ENCODE peak calls at places on chromosomes 3 and 15, in four cellular contexts. C, V, N and G are unnamed samples.

GRCh38 chr3:172760406-172760805 is 9.9 kb downstream of the ECT2 start:
- DNase-seq in C (no peak), N (no peak), V (peak), G (no peak)

GRCh38 chr15:90611157-90611556 is 81.4 kb downstream of the CRTC3 start:
- DNase-seq in C (no peak), V (no peak), N (no peak), G (no peak)

GRCh38 chr15:40010681-40011080 is 28.3 kb downstream of the SRP14 start:
- DNase-seq in N (no peak), C (no peak), V (peak), G (no peak)

GRCh38 chr3:157226173-157226847 is 66.4 kb upstream of the CCNL1 start:
- DNase-seq in V (peak), C (no peak), N (no peak), G (no peak)

GRCh38 chr3:43499256-43499655 is 122.6 kb downstream of the ANO10 start:
- DNase-seq in N (no peak), C (no peak), V (no peak), G (no peak)

GRCh38 chr3:167691366-167691765 is 37.6 kb upstream of the WDR49 start:
- DNase-seq in N (no peak), V (no peak), C (peak), G (peak)

GRCh38 chr3:64740232-64740631 is 52.4 kb upstream of the ADAMTS9 start:
- DNase-seq in V (peak), C (no peak), N (no peak), G (no peak)

GRCh38 chr3:179768080-179768479 is 115.2 kb downstream of the USP13 start:
- DNase-seq in V (peak), C (no peak), N (no peak), G (peak)

GRCh38 chr3:192812736-192813383 is 85.5 kb upstream of the FGF12 start:
- DNase-seq in N (peak), C (peak), V (peak), G (peak)

GRCh38 chr3:15498461-15499214 is 22.9 kb downstream of the COLQ start:
- DNase-seq in V (no peak), N (no peak), C (no peak), G (no peak)

GRCh38 chr15:100809151-100809550 is 70.5 kb upstream of the ALDH1A3 start:
- DNase-seq in V (no peak), C (no peak), N (no peak), G (no peak)

GRCh38 chr3:71172951-71173350 is 410.6 kb downstream of the FOXP1 start:
- DNase-seq in V (peak), C (no peak), N (no peak), G (no peak)

GRCh38 chr15:84604804-84605203 is 4.0 kb downstream of the ZSCAN2 start:
- DNase-seq in N (no peak), V (no peak), C (no peak), G (no peak)

GRCh38 chr15:61530769-61531168 is 301.7 kb upstream of the RORA start:
- DNase-seq in C (no peak), V (peak), N (no peak), G (peak)

GRCh38 chr3:79018671-79019136 is 749.1 kb downstream of the ROBO1 start:
- DNase-seq in N (peak), V (peak), C (peak), G (no peak)